ENCODE peak calls at places on chromosomes 13 and 19, in six cellular contexts. K is cardiac fibroblast, T is A549, L is heart right ventricle, I is HepG2, Y is ovary. E is an unnamed sample.

GRCh38 chr13:113667771-113668490 is 912 bp downstream of the GRK1 start:
- DNase-seq in L (no peak), Y (peak), I (no peak), T (no peak), K (no peak), E (no peak)

GRCh38 chr13:77544365-77544764 is 8.9 kb downstream of the SCEL start:
- DNase-seq in Y (peak), L (peak), I (no peak), T (no peak), K (peak), E (no peak)

GRCh38 chr13:75633285-75633684 is 2.8 kb upstream of the LMO7 start:
- DNase-seq in Y (no peak), K (peak), T (no peak), L (no peak), I (peak), E (peak)

GRCh38 chr19:52188822-52189744 is 769 bp upstream of the PPP2R1A start:
- DNase-seq in L (no peak), K (no peak), Y (peak), I (no peak), T (peak), E (no peak)

GRCh38 chr13:38538412-38538811 is 148.5 kb upstream of the FREM2 start:
- DNase-seq in L (no peak), T (no peak), I (no peak), Y (no peak), K (no peak), E (no peak)

GRCh38 chr19:32123355-32123940 is 222.0 kb upstream of the ZNF507 start:
- DNase-seq in T (no peak), Y (no peak), I (no peak), L (no peak), K (no peak), E (no peak)

GRCh38 chr19:2015611-2015950 is at the start of gene BTBD2:
- DNase-seq in K (peak), I (no peak), L (peak), T (peak), Y (peak), E (peak)

GRCh38 chr13:110387451-110388140 is 80.5 kb downstream of the COL4A2 start:
- DNase-seq in T (no peak), Y (peak), I (no peak), L (peak), K (peak), E (no peak)

DNA sequence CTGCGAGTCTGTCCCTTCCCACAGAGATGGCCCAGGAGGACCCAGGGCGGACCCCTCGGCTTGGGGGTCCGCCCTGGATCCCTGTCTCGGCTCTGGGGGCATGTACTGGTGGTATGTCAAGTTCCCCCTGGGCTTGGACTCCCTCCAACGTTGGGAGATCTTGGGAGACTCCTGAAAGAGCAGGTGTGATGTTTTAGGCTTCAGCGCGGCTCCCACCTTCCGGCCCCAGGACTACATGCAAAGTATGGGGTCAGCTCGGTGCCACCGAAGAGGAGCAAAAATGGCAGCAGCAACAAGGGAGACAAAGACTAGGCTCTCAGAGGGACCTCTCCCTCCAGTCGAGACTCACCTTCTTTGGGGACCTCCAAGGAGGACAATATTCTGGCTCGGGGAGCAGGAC is 4.2 kb downstream of the MAMSTR start:
- DNase-seq in I (no peak), K (no peak), T (no peak), Y (peak), L (peak), E (no peak)
- H3K4me3 ChIP-seq in I (peak), K (peak), T (peak), Y (peak), L (peak), E (peak)

DNA sequence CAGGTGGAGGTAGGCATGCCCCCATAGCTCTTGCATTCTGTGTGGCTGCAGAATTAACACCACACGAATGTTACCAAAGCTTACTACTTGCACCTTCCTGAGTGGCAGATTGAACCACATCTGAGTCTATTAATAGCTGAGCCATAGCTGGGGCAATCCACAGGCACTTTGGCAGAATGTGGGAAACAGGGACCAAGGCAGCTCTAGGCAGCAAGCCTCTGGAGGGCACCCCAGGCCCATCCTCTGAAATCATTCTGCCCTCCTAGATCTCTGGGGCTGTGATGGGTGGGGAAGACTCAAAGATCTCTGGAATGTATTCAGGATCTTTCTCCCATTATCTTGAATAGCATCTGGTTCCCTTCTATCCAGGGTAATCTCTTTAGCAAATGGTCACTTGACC is 139.3 kb downstream of the TNFRSF19 start:
- DNase-seq in T (no peak), L (peak), Y (no peak), I (no peak), K (peak), E (no peak)
- TF ChIP-seq CTCF in T (no peak), L (no peak), Y (no peak), I (no peak), K (peak), E (no peak)

GRCh38 chr19:55603115-55603514 is 2.3 kb upstream of the ZNF865 start:
- DNase-seq in Y (peak), L (no peak), K (no peak), I (no peak), T (no peak), E (no peak)

GRCh38 chr19:55602104-55603001 is 2.3 kb downstream of the ZNF524 start:
- DNase-seq in T (no peak), L (no peak), Y (peak), K (no peak), I (no peak), E (no peak)

GRCh38 chr19:55605207-55605636 is 225 bp upstream of the ZNF865 start:
- DNase-seq in Y (peak), T (peak), I (peak), L (peak), K (peak), E (peak)

GRCh38 chr19:55605637-55606470 is at the start of gene ZNF865:
- DNase-seq in Y (peak), I (peak), L (peak), K (peak), T (peak), E (peak)

GRCh38 chr19:55603581-55604292 is 1.7 kb upstream of the ZNF865 start:
- DNase-seq in L (no peak), K (no peak), T (no peak), I (no peak), Y (no peak), E (no peak)
- H3K4me3 ChIP-seq in L (no peak), K (no peak), T (no peak), I (no peak), Y (no peak), E (no peak)

GRCh38 chr19:34975056-34975455 is 11.0 kb upstream of the ZNF792 start:
- DNase-seq in I (peak), T (no peak), Y (no peak), K (no peak), L (no peak), E (no peak)

GRCh38 chr19:34974631-34975030 is 10.6 kb upstream of the ZNF792 start:
- DNase-seq in L (no peak), T (no peak), I (no peak), Y (no peak), K (peak), E (no peak)

GRCh38 chr19:34979819-34980640 is 16.0 kb upstream of the ZNF792 start:
- DNase-seq in Y (no peak), T (no peak), K (no peak), L (no peak), I (no peak), E (no peak)

GRCh38 chr19:34972163-34972705 is 8.2 kb upstream of the ZNF792 start:
- DNase-seq in L (no peak), T (no peak), I (no peak), K (no peak), Y (no peak), E (no peak)

DNA sequence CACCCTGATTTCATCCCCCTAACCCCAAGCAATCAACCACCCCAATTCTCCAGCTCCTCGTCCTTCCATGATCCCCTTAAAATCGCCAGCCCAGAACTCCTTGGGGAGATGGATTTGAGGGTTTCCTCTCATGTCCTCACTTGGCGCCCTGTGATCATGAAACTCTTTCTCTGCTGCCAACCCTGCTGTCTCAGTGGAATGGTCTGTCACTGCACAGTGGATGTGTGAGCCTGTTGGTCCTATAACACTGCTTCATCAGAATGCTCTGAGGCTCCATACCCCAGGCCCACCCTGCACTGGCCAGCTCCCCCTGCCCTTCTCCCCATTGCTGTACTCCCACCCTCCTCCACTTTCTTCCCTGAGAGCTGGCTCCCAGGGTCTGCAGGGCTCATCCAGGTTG is 12.6 kb upstream of the ZNF792 start:
- DNase-seq in T (peak), Y (no peak), L (no peak), I (no peak), K (no peak), E (no peak)
- TF ChIP-seq CTCF in T (no peak), Y (no peak), L (no peak), I (no peak), K (no peak), E (no peak)

DNA sequence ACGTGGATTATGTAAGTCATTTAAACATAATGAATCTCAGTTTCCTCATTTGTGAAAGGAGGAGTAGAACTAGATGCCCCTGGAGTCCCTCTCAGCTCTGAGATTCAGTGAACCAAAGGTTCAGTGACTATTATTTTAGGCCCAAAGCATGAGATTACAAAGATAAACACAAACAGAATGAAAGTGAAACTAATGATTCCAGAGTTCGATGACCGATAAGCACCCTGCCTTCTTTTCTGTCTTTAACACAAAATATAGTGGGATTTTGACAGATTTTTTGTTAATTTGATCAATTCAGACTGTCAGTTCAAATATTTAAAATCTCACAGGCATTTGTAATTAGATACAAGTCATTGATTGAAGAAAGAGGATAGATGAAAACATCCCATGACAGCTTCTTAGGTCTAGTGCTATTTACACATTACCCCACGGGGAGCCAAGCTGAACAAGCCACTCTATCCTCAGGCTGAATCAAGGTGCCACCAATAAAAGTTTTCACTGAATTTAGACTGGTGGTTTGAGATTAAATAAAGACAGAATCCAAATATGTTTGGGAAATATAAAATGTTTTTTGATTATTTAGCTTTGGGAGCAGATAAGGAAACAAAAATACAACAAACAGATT is 64.6 kb upstream of the RAP2A start:
- DNase-seq in L (no peak), K (no peak), T (no peak), I (no peak), Y (no peak), E (no peak)
- H3K4me3 ChIP-seq in L (peak), K (peak), T (peak), I (no peak), Y (peak), E (peak)

GRCh38 chr19:54415208-54415900 is at the start of gene TTYH1:
- DNase-seq in Y (no peak), T (no peak), L (no peak), K (no peak), I (no peak), E (no peak)
- TF ChIP-seq CTCF in Y (no peak), T (peak), L (no peak), K (no peak), I (no peak), E (no peak)

GRCh38 chr19:39695759-39696158 is 8.5 kb upstream of the LGALS14 start:
- DNase-seq in L (no peak), I (peak), T (no peak), K (no peak), Y (no peak), E (no peak)
- H3K4me3 ChIP-seq in L (no peak), I (no peak), T (no peak), K (no peak), Y (no peak), E (no peak)

GRCh38 chr19:19386373-19386869 is 19.1 kb upstream of the GATAD2A start:
- DNase-seq in T (no peak), L (no peak), K (no peak), I (no peak), Y (no peak), E (no peak)
- TF ChIP-seq CTCF in T (no peak), L (no peak), K (peak), I (peak), Y (no peak), E (peak)

DNA sequence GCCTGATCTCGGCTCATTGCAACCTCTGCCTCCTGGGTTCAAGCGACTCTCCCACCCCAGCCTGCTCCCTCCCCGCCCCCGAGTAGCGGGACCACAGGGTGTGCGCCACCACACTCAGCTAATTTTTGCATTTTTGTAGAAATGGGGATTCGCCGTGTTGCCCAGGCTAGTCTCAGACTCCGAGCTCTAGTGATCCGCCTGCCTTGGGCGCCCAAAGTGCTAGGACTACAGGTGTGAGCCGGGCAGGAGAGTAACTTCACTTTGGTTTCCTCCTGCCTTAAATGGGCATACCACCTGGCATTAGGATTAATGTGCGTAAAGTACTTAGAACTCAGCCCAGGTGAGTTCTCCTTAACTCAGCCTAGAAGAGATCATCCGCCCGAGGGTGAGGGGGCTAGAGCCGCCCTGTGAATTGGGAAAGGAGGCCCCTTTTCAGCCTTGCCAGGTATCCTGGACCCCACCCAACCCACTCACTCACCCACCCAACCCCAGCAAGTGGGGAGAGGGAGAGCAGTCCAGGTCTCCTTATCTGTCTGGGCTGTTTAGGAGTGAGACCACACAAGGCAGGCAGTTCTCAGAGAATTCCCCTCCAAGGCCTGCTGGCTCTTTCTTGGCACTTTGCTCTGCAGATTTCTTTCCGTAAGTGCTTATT is 1.3 kb upstream of the ZFP36 start:
- DNase-seq in K (no peak), Y (no peak), T (peak), L (peak), I (no peak), E (no peak)
- H3K4me3 ChIP-seq in K (no peak), Y (no peak), T (no peak), L (peak), I (no peak), E (no peak)

GRCh38 chr19:41161903-41162302 is 31.1 kb upstream of the CYP2S1 start:
- DNase-seq in L (no peak), T (peak), K (no peak), I (no peak), Y (no peak), E (no peak)
- TF ChIP-seq CTCF in L (no peak), T (peak), K (no peak), I (peak), Y (no peak), E (no peak)

E was measured in foreskin fibroblast.